ENCODE peak calls at places on chromosomes 6 and 20, in eight cellular contexts. U is tibial nerve; Y is glutamatergic neuron; E is lung; P is cardiac muscle cell; K is stimulated activated naive CD8-positive, alpha-beta T cell treated with anti-CD3 and anti-CD28 coated beads, Interleukin-15, Interleukin-2, amounts not matched to agents 100 U/mL and 50 U/mL, for 24 hours; Q is transverse colon; A is LNCaP clone FGC. G is an unnamed sample.

GRCh38 chr6:30682181-30683117 is 4.0 kb downstream of the PPP1R18 start:
- DNase-seq in U (peak; percentile 59), Y (no peak), E (peak; percentile 85), P (peak; percentile 84), K (peak; percentile 89), Q (peak; percentile 89), A (no peak), G (peak; percentile 66)

GRCh38 chr20:37297066-37297736 is 7.7 kb downstream of the MANBAL start:
- DNase-seq in U (no peak), Y (no peak), E (no peak), P (peak; percentile 54), K (no peak), Q (no peak), A (peak; percentile 69), G (no peak)

GRCh38 chr6:106097368-106098231 is 11.5 kb downstream of the PRDM1 start:
- DNase-seq in U (peak; percentile 30), Y (no peak), E (no peak), P (peak; percentile 63), K (no peak), Q (peak; percentile 51), A (peak; percentile 65), G (no peak)

GRCh38 chr6:158410784-158411183 is 98.5 kb downstream of the TULP4 start:
- DNase-seq in U (no peak), Y (no peak), E (no peak), P (peak; percentile 64), K (no peak), Q (no peak), A (no peak), G (no peak)

GRCh38 chr20:40741507-40742106 is 52.6 kb upstream of the MAFB start:
- DNase-seq in U (peak; percentile 37), Y (peak; percentile 41), E (peak; percentile 47), P (peak; percentile 66), K (peak; percentile 41), Q (peak; percentile 51), A (peak; percentile 22), G (no peak)

GRCh38 chr6:11604836-11605506 is 67.4 kb downstream of the TMEM170B start:
- DNase-seq in U (peak; percentile 75), Y (no peak), E (no peak), P (no peak), K (no peak), Q (no peak), A (no peak), G (no peak)

GRCh38 chr6:144285798-144286502 is 815 bp downstream of the UTRN start:
- DNase-seq in U (peak; percentile 49), Y (peak; percentile 60), E (peak; percentile 80), P (peak; percentile 57), K (peak; percentile 42), Q (peak; percentile 78), A (peak; percentile 13), G (no peak)

GRCh38 chr20:2814587-2815051 is at the start of gene C20orf141:
- DNase-seq in U (peak; percentile 65), Y (peak; percentile 52), E (no peak), P (peak; percentile 98), K (no peak), Q (peak; percentile 27), A (no peak), G (peak; percentile 99)

GRCh38 chr6:21514288-21514687 is 79.3 kb upstream of the SOX4 start:
- DNase-seq in U (no peak), Y (no peak), E (no peak), P (no peak), K (no peak), Q (no peak), A (no peak), G (no peak)

GRCh38 chr20:46021361-46022359 is 7.4 kb upstream of the SLC12A5 start:
- DNase-seq in U (no peak), Y (peak; percentile 95), E (no peak), P (peak; percentile 23), K (peak; percentile 70), Q (peak; percentile 46), A (no peak), G (no peak)